ENCODE peak calls at places on chromosomes 7 and 10, in five cellular contexts. N, Q, O, M and Z are unnamed samples.

GRCh38 chr7:139741813-139742344 is 35.9 kb downstream of the HIPK2 start:
- DNase-seq in M (no peak), Q (no peak), N (no peak), O (no peak), Z (no peak)

GRCh38 chr10:124407451-124407850 is 11.3 kb downstream of the OAT start:
- DNase-seq in Q (no peak), O (no peak), M (no peak), N (no peak), Z (no peak)

GRCh38 chr10:601356-601963 is 88.0 kb downstream of the DIP2C start:
- DNase-seq in Q (no peak), O (no peak), N (no peak), M (no peak), Z (no peak)

GRCh38 chr10:58385784-58386112 is 538 bp downstream of the TFAM start:
- DNase-seq in O (peak), Q (peak), N (no peak), M (no peak), Z (peak)

GRCh38 chr7:117090820-117091219 is 137.5 kb downstream of the ST7 start:
- DNase-seq in O (no peak), M (no peak), N (no peak), Q (no peak), Z (no peak)

GRCh38 chr10:78756604-78757442 is 311.9 kb upstream of the ZMIZ1 start:
- DNase-seq in O (peak), N (peak), M (peak), Q (peak), Z (peak)

GRCh38 chr10:108598320-108598695 is 1325.0 kb downstream of the XPNPEP1 start:
- DNase-seq in Q (no peak), O (no peak), M (no peak), N (no peak), Z (no peak)

GRCh38 chr7:157846281-157846680 is 509.5 kb downstream of the DNAJB6 start:
- DNase-seq in O (peak), N (no peak), M (peak), Q (no peak), Z (no peak)

GRCh38 chr10:546971-547590 is 142.4 kb downstream of the DIP2C start:
- DNase-seq in O (peak), M (no peak), Q (no peak), N (peak), Z (no peak)

GRCh38 chr7:156474241-156474743 is 166.3 kb upstream of the RNF32 start:
- DNase-seq in M (no peak), N (no peak), O (peak), Q (no peak), Z (peak)

GRCh38 chr7:71793251-71793650 is 618.9 kb downstream of the CALN1 start:
- DNase-seq in M (no peak), O (no peak), N (no peak), Q (no peak), Z (no peak)

GRCh38 chr10:76049581-76050290 is 618.3 kb downstream of the LRMDA start:
- DNase-seq in M (no peak), N (no peak), Q (no peak), O (peak), Z (no peak)

GRCh38 chr7:149872419-149873073 is 1.2 kb upstream of the ATP6V0E2 start:
- DNase-seq in O (peak), N (peak), Q (peak), M (peak), Z (peak)

GRCh38 chr10:99279626-99280111 is 44.0 kb upstream of the HPSE2 start:
- DNase-seq in O (no peak), N (no peak), M (no peak), Q (no peak), Z (no peak)

GRCh38 chr10:14386202-14386593 is 55.5 kb upstream of the FRMD4A start:
- DNase-seq in Q (no peak), O (no peak), N (no peak), M (no peak), Z (peak)

GRCh38 chr7:100951888-100952560 is 2.7 kb downstream of the MUC3A start:
- DNase-seq in O (no peak), N (no peak), M (no peak), Q (no peak), Z (no peak)

GRCh38 chr10:62046522-62047239 is 145.2 kb downstream of the ARID5B start:
- DNase-seq in N (peak), O (peak), Q (peak), M (no peak), Z (no peak)

GRCh38 chr7:88586877-88587276 is 172.6 kb upstream of the ZNF804B start:
- DNase-seq in N (no peak), O (no peak), M (no peak), Q (no peak), Z (no peak)

GRCh38 chr10:5631936-5632335 is 34.5 kb downstream of the ASB13 start:
- DNase-seq in M (no peak), N (peak), Q (no peak), O (no peak), Z (no peak)
- TF ChIP-seq POLR2A in M (no peak), N (no peak), Q (no peak), O (no peak), Z (no peak)

GRCh38 chr7:123687161-123687560 is 31.5 kb downstream of the LMOD2 start:
- DNase-seq in Q (no peak), O (no peak), N (no peak), M (no peak), Z (no peak)
- TF ChIP-seq POLR2A in Q (no peak), O (no peak), N (no peak), M (no peak), Z (no peak)

GRCh38 chr7:55964261-55964801 is at the start of gene NIPSNAP2:
- DNase-seq in N (peak), M (no peak), Q (peak), O (peak), Z (peak)
- TF ChIP-seq POLR2A in N (no peak), M (peak), Q (no peak), O (peak), Z (peak)

GRCh38 chr10:100998991-100999741 is 442 bp upstream of the LZTS2 start:
- DNase-seq in N (peak), M (peak), O (peak), Q (peak), Z (peak)
- TF ChIP-seq POLR2A in N (peak), M (peak), O (no peak), Q (peak), Z (peak)

DNA sequence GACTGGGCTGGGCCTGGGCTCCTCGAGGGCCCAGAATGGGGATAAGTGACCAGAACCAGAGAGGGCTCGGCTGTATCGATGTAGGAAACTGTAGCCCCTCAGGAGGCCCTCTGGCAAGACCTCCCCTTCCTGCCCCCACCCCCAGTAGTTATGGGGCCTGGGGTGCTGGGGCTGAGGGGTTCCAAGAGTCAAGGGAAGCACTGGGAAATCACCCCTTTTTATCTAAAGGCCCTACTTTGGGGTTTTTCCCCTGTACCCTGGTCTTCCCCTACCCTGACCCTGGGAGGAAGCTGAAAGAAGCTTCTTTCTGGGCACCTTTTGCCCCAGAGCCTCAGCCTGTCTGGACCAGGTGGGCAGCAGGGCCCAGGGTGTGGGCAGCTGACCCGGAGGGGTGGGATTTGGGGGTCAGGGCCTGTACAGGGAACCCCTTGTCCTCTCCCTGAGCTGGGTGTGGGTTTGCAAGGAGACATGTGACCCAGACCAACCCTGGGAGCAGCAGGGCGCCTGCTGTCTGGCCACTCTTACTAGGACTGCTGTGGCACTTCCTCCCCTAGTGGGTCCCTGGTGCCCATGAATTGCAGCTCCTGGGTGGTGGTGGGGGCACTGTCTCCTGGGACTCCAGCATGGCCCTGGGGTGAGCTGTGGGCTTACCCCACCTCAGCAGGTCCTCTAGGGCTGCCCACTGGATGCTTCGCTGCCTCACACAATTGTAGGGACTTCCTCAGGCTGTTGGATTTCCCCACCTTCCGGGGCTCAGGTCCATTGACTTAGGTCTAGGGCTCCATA is 1.5 kb downstream of the IRF5 start:
- DNase-seq in M (no peak), Q (no peak), N (no peak), O (peak), Z (no peak)
- TF ChIP-seq POLR2A in M (no peak), Q (no peak), N (no peak), O (no peak), Z (no peak)

GRCh38 chr7:155296006-155296787 is 1.5 kb upstream of the INSIG1 start:
- DNase-seq in Q (no peak), O (no peak), M (no peak), N (no peak), Z (no peak)
- TF ChIP-seq POLR2A in Q (no peak), O (no peak), M (no peak), N (no peak), Z (peak)

GRCh38 chr10:93893646-93894515 is at the start of gene SLC35G1:
- DNase-seq in M (no peak), N (peak), O (peak), Q (peak), Z (peak)
- TF ChIP-seq POLR2A in M (peak), N (no peak), O (peak), Q (no peak), Z (peak)

GRCh38 chr10:63477927-63478326 is 12.2 kb upstream of the JMJD1C start:
- DNase-seq in Q (no peak), M (no peak), N (no peak), O (no peak), Z (no peak)
- TF ChIP-seq POLR2A in Q (no peak), M (no peak), N (no peak), O (no peak), Z (no peak)